ENCODE peak calls at places on chromosomes 4 and X, in six cellular contexts. C is GM13976, I is MCF 10A, L is suprapubic skin, V is IMR-90, P is GM23338. O is an unnamed sample.

GRCh38 chr4:41145571-41146078 is 68.7 kb downstream of the APBB2 start:
- DNase-seq in L (no peak), I (no peak), V (peak), P (no peak), C (no peak), O (no peak)

GRCh38 chr4:40575846-40576245 is 53.8 kb downstream of the RBM47 start:
- DNase-seq in P (peak), I (no peak), L (no peak), C (no peak), V (no peak), O (no peak)

GRCh38 chr4:8742546-8742945 is 129.1 kb downstream of the HMX1 start:
- DNase-seq in L (no peak), P (no peak), C (no peak), V (no peak), I (no peak), O (no peak)

GRCh38 chr4:169957785-169958184 is 68.4 kb downstream of the MFAP3L start:
- DNase-seq in I (peak), L (no peak), V (no peak), C (no peak), P (no peak), O (no peak)

GRCh38 chr4:92303621-92304027 is at the start of gene GRID2:
- DNase-seq in I (peak), L (no peak), V (peak), C (peak), P (peak), O (peak)

GRCh38 chrX:80576815-80577533 is 156.7 kb downstream of the TENT5D start:
- DNase-seq in I (no peak), C (no peak), V (no peak), L (peak), P (no peak), O (no peak)

GRCh38 chr4:39205000-39205399 is 22.7 kb downstream of the WDR19 start:
- DNase-seq in L (no peak), I (no peak), P (no peak), V (no peak), C (no peak), O (no peak)

GRCh38 chr4:2248821-2249261 is 6.9 kb upstream of the HAUS3 start:
- DNase-seq in C (peak), V (no peak), P (no peak), L (no peak), I (no peak), O (no peak)

GRCh38 chr4:116599859-116600258 is 485.5 kb downstream of the TRAM1L1 start:
- DNase-seq in V (no peak), L (no peak), P (peak), C (peak), I (no peak), O (no peak)

GRCh38 chrX:41302293-41302868 is 31.6 kb upstream of the DDX3X start:
- DNase-seq in I (peak), C (no peak), V (no peak), L (no peak), P (no peak), O (no peak)

GRCh38 chr4:103996637-103997036 is 276.9 kb upstream of the TACR3 start:
- DNase-seq in I (peak), L (no peak), V (no peak), C (peak), P (peak), O (peak)

GRCh38 chrX:136635235-136635634 is 12.7 kb upstream of the CD40LG start:
- DNase-seq in P (no peak), I (no peak), V (no peak), C (no peak), L (no peak), O (no peak)

GRCh38 chr4:39036172-39036571 is 4.0 kb upstream of the TMEM156 start:
- DNase-seq in I (peak), P (no peak), V (peak), C (no peak), L (no peak), O (peak)

GRCh38 chr4:13888112-13888511 is 260.6 kb upstream of the BOD1L1 start:
- DNase-seq in V (peak), P (no peak), C (no peak), I (peak), L (no peak), O (peak)

GRCh38 chrX:136598631-136599030 is 49.3 kb upstream of the CD40LG start:
- DNase-seq in P (no peak), L (no peak), V (no peak), I (no peak), C (no peak), O (no peak)

DNA sequence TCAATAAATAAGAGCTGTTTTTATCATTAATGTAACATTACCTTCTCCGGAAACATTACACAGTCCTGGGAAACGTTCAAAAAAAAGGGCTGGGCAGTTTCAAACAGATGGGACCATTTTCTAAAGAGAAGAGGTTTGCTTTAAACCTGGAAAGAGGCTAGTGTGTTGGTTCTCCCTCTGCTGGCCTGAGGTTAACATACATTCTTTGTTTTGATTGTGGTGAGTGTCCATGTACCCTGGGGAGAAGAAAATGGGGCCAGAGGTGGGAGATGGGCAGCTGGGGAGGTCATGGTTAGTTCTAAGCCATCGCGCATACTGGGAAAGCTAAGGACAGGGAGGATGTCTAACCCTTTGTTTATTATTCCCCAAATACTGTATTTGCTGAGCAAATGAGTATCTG is 194.7 kb downstream of the CPEB2 start:
- DNase-seq in L (no peak), V (peak), I (peak), P (peak), C (no peak), O (peak)
- TF ChIP-seq CTCF in L (no peak), V (peak), I (peak), P (peak), C (no peak), O (no peak)

GRCh38 chrX:30248854-30249253 is 1.9 kb downstream of the MAGEB1 start:
- DNase-seq in I (no peak), P (no peak), C (no peak), V (no peak), L (no peak), O (no peak)

GRCh38 chrX:30241724-30242415 is at the start of gene MAGEB4:
- DNase-seq in L (no peak), V (no peak), C (no peak), P (no peak), I (no peak), O (no peak)

GRCh38 chrX:30246769-30247489 is at the start of gene MAGEB1:
- DNase-seq in C (no peak), P (peak), V (no peak), I (no peak), L (no peak), O (no peak)
- TF ChIP-seq CTCF in C (no peak), P (peak), V (no peak), I (no peak), L (no peak), O (no peak)

GRCh38 chr4:143531773-143532491 is 18.4 kb downstream of the SMARCA5 start:
- DNase-seq in L (no peak), P (no peak), C (no peak), I (no peak), V (peak), O (no peak)

GRCh38 chr4:143531368-143531767 is 17.9 kb downstream of the SMARCA5 start:
- DNase-seq in I (peak), L (no peak), C (no peak), P (peak), V (peak), O (no peak)
- TF ChIP-seq CTCF in I (peak), L (no peak), C (no peak), P (peak), V (peak), O (peak)

GRCh38 chrX:13024911-13025454 is 19.4 kb downstream of the FAM9C start:
- DNase-seq in P (no peak), I (no peak), L (no peak), V (no peak), C (no peak), O (no peak)
- TF ChIP-seq CTCF in P (no peak), I (no peak), L (no peak), V (no peak), C (no peak), O (no peak)

GRCh38 chrX:19121898-19122640 is at the start of gene ADGRG2:
- DNase-seq in C (peak), I (peak), P (peak), V (peak), L (no peak), O (no peak)
- TF ChIP-seq CTCF in C (no peak), I (no peak), P (no peak), V (peak), L (no peak), O (peak)

GRCh38 chrX:15464704-15465103 is 28.4 kb downstream of the PIR start:
- DNase-seq in I (no peak), P (no peak), V (peak), L (no peak), C (no peak), O (no peak)

GRCh38 chrX:15468036-15468435 is 25.1 kb downstream of the PIR start:
- DNase-seq in V (peak), I (peak), C (peak), L (peak), P (peak), O (peak)

GRCh38 chrX:15465347-15465746 is 27.8 kb downstream of the PIR start:
- DNase-seq in C (peak), V (peak), P (no peak), I (peak), L (no peak), O (no peak)

GRCh38 chrX:15469613-15470012 is 23.5 kb downstream of the PIR start:
- DNase-seq in P (no peak), L (no peak), V (no peak), I (no peak), C (no peak), O (no peak)

DNA sequence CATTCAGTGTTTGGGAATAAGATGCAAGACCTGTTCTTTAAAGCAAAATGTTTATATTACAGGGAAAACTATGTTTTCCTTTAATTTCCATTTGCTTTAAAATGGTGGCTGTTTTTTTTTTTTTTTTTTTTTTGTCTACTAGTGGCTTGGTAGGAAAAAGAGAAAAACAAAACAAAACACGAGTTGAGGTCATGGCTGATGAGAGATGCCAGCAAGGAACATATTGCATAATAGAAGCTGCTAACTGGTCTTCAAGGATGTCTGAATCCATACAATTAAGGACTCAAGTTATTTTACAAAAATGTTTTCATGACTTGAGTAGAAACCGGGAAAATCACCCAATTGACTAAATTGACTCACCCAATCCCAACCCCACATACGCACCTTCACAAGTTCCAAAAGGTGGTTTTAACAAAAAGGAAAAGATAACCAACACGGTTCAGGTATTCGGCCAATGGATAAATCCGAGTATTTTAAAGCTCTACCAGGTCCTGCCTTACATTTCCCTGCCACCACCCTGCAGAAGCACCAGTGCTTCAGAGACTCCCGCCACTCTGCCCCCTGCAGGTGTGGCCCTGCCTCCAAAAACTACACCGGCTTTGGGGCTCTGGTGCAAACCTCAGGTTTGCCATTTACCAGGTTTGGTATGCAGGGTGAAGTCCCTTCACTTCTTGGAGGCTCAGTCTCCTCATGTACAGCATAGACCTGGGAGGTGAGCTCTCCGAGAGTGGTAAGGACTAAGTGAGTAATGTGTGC is 27.1 kb downstream of the PIR start:
- DNase-seq in C (no peak), P (peak), V (peak), L (no peak), I (peak), O (no peak)
- TF ChIP-seq CTCF in C (no peak), P (peak), V (no peak), L (no peak), I (no peak), O (no peak)

O was measured in RWPE1.